ENCODE peak calls at places on chromosomes 11 and 22, in five cellular contexts. B, W, E, M and I are unnamed samples.

GRCh38 chr22:46072981-46073682 is 77.2 kb upstream of the PPARA start:
- DNase-seq in B (peak), W (no peak), E (no peak), M (peak), I (peak)

GRCh38 chr11:131907371-131907770 is 537.0 kb downstream of the NTM start:
- DNase-seq in B (no peak), W (no peak), E (no peak), M (no peak), I (no peak)

GRCh38 chr22:30611197-30611596 is 4.2 kb downstream of the TCN2 start:
- DNase-seq in B (no peak), W (no peak), E (no peak), M (no peak), I (no peak)

GRCh38 chr22:19823638-19824196 is 31.0 kb downstream of the GNB1L start:
- DNase-seq in B (no peak), W (no peak), E (no peak), M (peak), I (peak)

GRCh38 chr11:128628686-128629085 is 41.3 kb upstream of the ETS1 start:
- DNase-seq in B (no peak), W (no peak), E (no peak), M (no peak), I (no peak)

GRCh38 chr11:78731008-78731407 is 156.3 kb upstream of the NARS2 start:
- DNase-seq in B (no peak), W (no peak), E (no peak), M (no peak), I (no peak)

GRCh38 chr22:49883294-49883640 is 29.6 kb downstream of the ZBED4 start:
- DNase-seq in B (no peak), W (no peak), E (no peak), M (no peak), I (no peak)

GRCh38 chr11:119680899-119681370 is 48.1 kb downstream of the NECTIN1 start:
- DNase-seq in B (peak), W (no peak), E (no peak), M (no peak), I (no peak)

GRCh38 chr11:2647167-2647566 is 52.6 kb downstream of the KCNQ1OT1 start:
- DNase-seq in B (no peak), W (no peak), E (no peak), M (no peak), I (no peak)

GRCh38 chr11:76095891-76096290 is 110.4 kb downstream of the WNT11 start:
- DNase-seq in B (no peak), W (no peak), E (no peak), M (no peak), I (no peak)

GRCh38 chr11:128807909-128808308 is 59.2 kb downstream of the KCNJ1 start:
- DNase-seq in B (no peak), W (no peak), E (no peak), M (no peak), I (no peak)

GRCh38 chr11:119493712-119494111 is 70.7 kb upstream of the THY1 start:
- DNase-seq in B (no peak), W (no peak), E (no peak), M (no peak), I (no peak)

GRCh38 chr11:104333977-104334376 is 170.0 kb upstream of the PDGFD start:
- DNase-seq in B (no peak), W (no peak), E (no peak), M (no peak), I (no peak)

GRCh38 chr11:46277313-46277622 is 194 bp upstream of the CREB3L1 start:
- DNase-seq in B (no peak), W (no peak), E (no peak), M (no peak), I (no peak)

GRCh38 chr11:46279393-46280099 is 2.1 kb downstream of the CREB3L1 start:
- DNase-seq in B (peak), W (no peak), E (no peak), M (no peak), I (no peak)

GRCh38 chr11:46277623-46278386 is at the start of gene CREB3L1:
- DNase-seq in B (peak), W (no peak), E (no peak), M (no peak), I (no peak)

GRCh38 chr11:46275964-46276641 is 1.4 kb upstream of the CREB3L1 start:
- DNase-seq in B (no peak), W (no peak), E (no peak), M (no peak), I (no peak)

GRCh38 chr11:46278387-46279173 is 1.1 kb downstream of the CREB3L1 start:
- DNase-seq in B (peak), W (no peak), E (no peak), M (no peak), I (no peak)
- H3K4me3 ChIP-seq in B (peak), W (peak), E (peak), M (peak), I (peak)

GRCh38 chr11:81874627-81875026 is 859.0 kb downstream of the FAM181B start:
- DNase-seq in B (no peak), W (no peak), E (no peak), M (no peak), I (no peak)

GRCh38 chr11:81870815-81871214 is 862.8 kb downstream of the FAM181B start:
- DNase-seq in B (no peak), W (no peak), E (no peak), M (no peak), I (no peak)

GRCh38 chr11:81869337-81870065 is 864.2 kb downstream of the FAM181B start:
- DNase-seq in B (no peak), W (no peak), E (no peak), M (no peak), I (no peak)

DNA sequence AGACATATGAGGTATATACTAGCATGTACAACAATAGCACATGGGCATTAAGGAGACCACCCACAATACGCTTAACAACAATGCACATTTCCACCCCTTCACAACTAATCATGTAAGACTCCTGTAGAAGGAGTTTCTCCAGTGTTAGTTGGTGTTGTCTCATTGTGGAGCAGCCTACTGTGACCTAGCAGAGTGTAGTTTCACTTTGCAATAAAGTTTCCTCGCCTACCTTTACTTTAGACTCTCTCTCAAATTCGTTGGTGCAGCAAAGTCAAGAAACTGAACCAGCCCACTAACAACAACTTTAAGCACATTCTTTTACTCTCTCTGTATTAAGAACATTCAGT is 863.6 kb downstream of the FAM181B start:
- DNase-seq in B (no peak), W (no peak), E (no peak), M (no peak), I (no peak)
- H3K4me3 ChIP-seq in B (no peak), W (no peak), E (no peak), M (no peak), I (no peak)

DNA sequence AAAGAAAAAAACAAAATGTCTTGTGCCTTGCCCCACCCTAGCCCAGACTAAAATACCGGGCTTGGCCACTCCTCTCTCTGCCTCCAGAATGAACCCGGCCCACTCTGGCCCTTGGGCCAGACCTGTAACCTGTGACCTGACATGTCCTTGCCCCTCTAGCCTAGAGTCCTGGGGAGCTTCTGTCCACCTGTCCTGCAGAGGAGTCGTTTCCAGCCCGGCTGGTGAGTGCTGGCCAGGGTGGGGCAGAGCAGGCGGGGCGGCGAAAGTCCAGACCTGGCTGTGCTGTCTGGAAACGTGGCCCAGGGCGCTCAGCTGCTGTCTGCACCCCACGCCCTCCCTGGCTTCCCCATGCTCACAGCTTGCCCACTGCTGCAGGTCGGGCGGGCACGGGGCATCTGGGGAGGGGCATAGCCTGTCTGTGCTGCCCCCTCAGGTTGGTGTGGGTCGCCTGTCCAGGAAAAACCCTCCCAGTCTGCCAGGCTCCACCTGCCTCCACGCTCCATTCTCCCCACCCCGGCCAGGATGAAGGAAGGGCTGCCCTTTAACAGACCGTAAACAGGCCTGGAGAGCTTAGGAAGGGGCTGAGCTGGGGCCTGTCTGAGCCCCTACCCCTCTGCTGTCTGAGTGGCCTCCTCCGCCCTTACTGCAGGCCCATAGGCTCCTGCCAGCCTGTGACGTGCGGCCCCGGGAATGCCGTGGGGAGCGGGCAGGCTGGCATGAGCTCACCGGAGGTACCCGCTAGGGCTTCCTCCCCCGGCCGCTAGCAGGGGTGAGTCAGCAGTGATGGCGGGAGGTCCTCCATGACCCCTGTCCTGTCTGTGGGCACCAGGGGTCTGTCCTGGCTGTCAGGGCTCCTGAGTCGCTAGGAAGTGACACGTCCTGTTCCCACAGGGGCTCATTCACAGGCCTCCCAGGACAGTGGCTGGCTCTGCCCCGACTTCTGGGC is 1.9 kb downstream of the CD151 start:
- DNase-seq in B (peak), W (no peak), E (peak), M (peak), I (no peak)
- H3K4me3 ChIP-seq in B (peak), W (no peak), E (peak), M (peak), I (peak)

GRCh38 chr11:34148504-34149165 is 43.2 kb downstream of the NAT10 start:
- DNase-seq in B (no peak), W (no peak), E (no peak), M (no peak), I (no peak)
- H3K4me3 ChIP-seq in B (no peak), W (no peak), E (no peak), M (no peak), I (no peak)

GRCh38 chr11:46339816-46340215 is 7.4 kb upstream of the DGKZ start:
- DNase-seq in B (no peak), W (no peak), E (no peak), M (no peak), I (no peak)
- H3K4me3 ChIP-seq in B (no peak), W (no peak), E (no peak), M (no peak), I (no peak)